ENCODE peak calls at places on chromosomes 7 and 10, in seven cellular contexts. One of them, this sample, is unnamed.

GRCh38 chr10:101631821-101632475 is 43.8 kb downstream of the DPCD start:
- DNase-seq in stimulated activated naive CD4-positive, alpha-beta T cell: no peak
- DNase-seq in T-helper 2 cell: no peak
- DNase-seq in adipocyte: no peak
- DNase-seq in endodermal cell: peak
- DNase-seq in GDM1: no peak
- DNase-seq in OCI-LY7: no peak
- DNase-seq in this sample: peak

GRCh38 chr7:98125758-98126157 is 19.1 kb downstream of the LMTK2 start:
- DNase-seq in stimulated activated naive CD4-positive, alpha-beta T cell: no peak
- DNase-seq in T-helper 2 cell: no peak
- DNase-seq in adipocyte: no peak
- DNase-seq in endodermal cell: no peak
- DNase-seq in GDM1: no peak
- DNase-seq in OCI-LY7: no peak
- DNase-seq in this sample: no peak

GRCh38 chr7:151866028-151866427 is 10.9 kb downstream of the PRKAG2 start:
- DNase-seq in stimulated activated naive CD4-positive, alpha-beta T cell: no peak
- DNase-seq in T-helper 2 cell: no peak
- DNase-seq in adipocyte: no peak
- DNase-seq in endodermal cell: no peak
- DNase-seq in GDM1: no peak
- DNase-seq in OCI-LY7: no peak
- DNase-seq in this sample: no peak

GRCh38 chr10:116891208-116891607 is 41.9 kb downstream of the ENO4 start:
- DNase-seq in stimulated activated naive CD4-positive, alpha-beta T cell: no peak
- DNase-seq in T-helper 2 cell: no peak
- DNase-seq in adipocyte: peak
- DNase-seq in endodermal cell: no peak
- DNase-seq in GDM1: no peak
- DNase-seq in OCI-LY7: no peak
- DNase-seq in this sample: no peak

GRCh38 chr10:125482108-125482507 is 200.9 kb downstream of the TEX36 start:
- DNase-seq in stimulated activated naive CD4-positive, alpha-beta T cell: no peak
- DNase-seq in T-helper 2 cell: peak
- DNase-seq in adipocyte: peak
- DNase-seq in endodermal cell: no peak
- DNase-seq in GDM1: no peak
- DNase-seq in OCI-LY7: no peak
- DNase-seq in this sample: no peak

GRCh38 chr10:84221916-84222315 is 3.4 kb downstream of the LRIT2 start:
- DNase-seq in stimulated activated naive CD4-positive, alpha-beta T cell: no peak
- DNase-seq in T-helper 2 cell: no peak
- DNase-seq in adipocyte: no peak
- DNase-seq in endodermal cell: no peak
- DNase-seq in GDM1: no peak
- DNase-seq in OCI-LY7: no peak
- DNase-seq in this sample: no peak

GRCh38 chr10:44832595-44833390 is 78.3 kb upstream of the TMEM72 start:
- DNase-seq in stimulated activated naive CD4-positive, alpha-beta T cell: no peak
- DNase-seq in T-helper 2 cell: no peak
- DNase-seq in adipocyte: peak
- DNase-seq in endodermal cell: no peak
- DNase-seq in GDM1: no peak
- DNase-seq in OCI-LY7: no peak
- DNase-seq in this sample: no peak

GRCh38 chr7:138524259-138524658 is 64.2 kb downstream of the TRIM24 start:
- DNase-seq in stimulated activated naive CD4-positive, alpha-beta T cell: no peak
- DNase-seq in T-helper 2 cell: no peak
- DNase-seq in adipocyte: no peak
- DNase-seq in endodermal cell: no peak
- DNase-seq in GDM1: no peak
- DNase-seq in OCI-LY7: no peak
- DNase-seq in this sample: no peak

GRCh38 chr7:13794581-13794980 is 194.9 kb downstream of the ETV1 start:
- DNase-seq in stimulated activated naive CD4-positive, alpha-beta T cell: no peak
- DNase-seq in T-helper 2 cell: no peak
- DNase-seq in adipocyte: no peak
- DNase-seq in endodermal cell: no peak
- DNase-seq in GDM1: no peak
- DNase-seq in OCI-LY7: no peak
- DNase-seq in this sample: no peak

GRCh38 chr10:28853195-28853594 is 175.9 kb downstream of the BAMBI start:
- DNase-seq in stimulated activated naive CD4-positive, alpha-beta T cell: no peak
- DNase-seq in T-helper 2 cell: no peak
- DNase-seq in adipocyte: no peak
- DNase-seq in endodermal cell: peak
- DNase-seq in GDM1: no peak
- DNase-seq in OCI-LY7: no peak
- DNase-seq in this sample: no peak

GRCh38 chr10:44437837-44438752 is 53.2 kb upstream of the CXCL12 start:
- DNase-seq in stimulated activated naive CD4-positive, alpha-beta T cell: no peak
- DNase-seq in T-helper 2 cell: no peak
- DNase-seq in adipocyte: peak
- DNase-seq in endodermal cell: peak
- DNase-seq in GDM1: no peak
- DNase-seq in OCI-LY7: no peak
- DNase-seq in this sample: peak

GRCh38 chr7:44326261-44327125 is 1.1 kb upstream of the CAMK2B start:
- DNase-seq in stimulated activated naive CD4-positive, alpha-beta T cell: no peak
- DNase-seq in T-helper 2 cell: no peak
- DNase-seq in adipocyte: no peak
- DNase-seq in endodermal cell: peak
- DNase-seq in GDM1: no peak
- DNase-seq in OCI-LY7: no peak
- DNase-seq in this sample: no peak